ENCODE peak calls at places on chromosomes 11 and 22, in five cellular contexts. C is left lung, H is HFF-Myc, M is body of pancreas, T is heart right ventricle. U is an unnamed sample.

GRCh38 chr22:43831561-43832392 is 19.7 kb upstream of the EFCAB6 start:
- DNase-seq in T (no peak), H (no peak), M (no peak), C (no peak), U (no peak)

GRCh38 chr22:43404673-43405385 is 7.0 kb upstream of the MPPED1 start:
- DNase-seq in H (no peak), C (no peak), M (no peak), T (no peak), U (no peak)

GRCh38 chr11:85663080-85663729 is 1.7 kb downstream of the CREBZF start:
- DNase-seq in H (no peak), C (no peak), M (no peak), T (no peak), U (no peak)

GRCh38 chr22:29053048-29053702 is 8.5 kb downstream of the C22orf31 start:
- DNase-seq in M (no peak), C (no peak), T (no peak), H (no peak), U (no peak)

GRCh38 chr11:57214494-57214893 is 22.6 kb downstream of the APLNR start:
- DNase-seq in H (peak; percentile 11), M (peak; percentile 25), C (no peak), T (no peak), U (no peak)

GRCh38 chr22:47419239-47419638 is 656.8 kb downstream of the TBC1D22A start:
- DNase-seq in M (no peak), T (no peak), C (no peak), H (no peak), U (no peak)

GRCh38 chr11:112161012-112161411 is 2.9 kb downstream of the IL18 start:
- DNase-seq in C (no peak), M (no peak), H (no peak), T (no peak), U (no peak)

GRCh38 chr11:55942785-55943392 is 6.7 kb upstream of the OR5I1 start:
- DNase-seq in C (no peak), H (peak; percentile 2), M (peak; percentile 14), T (no peak), U (peak; percentile 12)

GRCh38 chr11:109320595-109320994 is 101.4 kb upstream of the C11orf87 start:
- DNase-seq in T (no peak), H (no peak), M (no peak), C (no peak), U (no peak)

GRCh38 chr11:44950625-44951472 is at the start of gene TP53I11:
- DNase-seq in M (peak; percentile 82), H (no peak), T (peak; percentile 91), C (peak; percentile 87), U (peak; percentile 79)

GRCh38 chr22:42673898-42674390 is 24.8 kb upstream of the CYB5R3 start:
- DNase-seq in M (peak; percentile 39), T (no peak), H (no peak), C (no peak), U (no peak)

GRCh38 chr11:31340903-31341572 is 28.5 kb downstream of the DCDC1 start:
- DNase-seq in C (no peak), T (no peak), M (peak; percentile 20), H (no peak), U (peak; percentile 40)

DNA sequence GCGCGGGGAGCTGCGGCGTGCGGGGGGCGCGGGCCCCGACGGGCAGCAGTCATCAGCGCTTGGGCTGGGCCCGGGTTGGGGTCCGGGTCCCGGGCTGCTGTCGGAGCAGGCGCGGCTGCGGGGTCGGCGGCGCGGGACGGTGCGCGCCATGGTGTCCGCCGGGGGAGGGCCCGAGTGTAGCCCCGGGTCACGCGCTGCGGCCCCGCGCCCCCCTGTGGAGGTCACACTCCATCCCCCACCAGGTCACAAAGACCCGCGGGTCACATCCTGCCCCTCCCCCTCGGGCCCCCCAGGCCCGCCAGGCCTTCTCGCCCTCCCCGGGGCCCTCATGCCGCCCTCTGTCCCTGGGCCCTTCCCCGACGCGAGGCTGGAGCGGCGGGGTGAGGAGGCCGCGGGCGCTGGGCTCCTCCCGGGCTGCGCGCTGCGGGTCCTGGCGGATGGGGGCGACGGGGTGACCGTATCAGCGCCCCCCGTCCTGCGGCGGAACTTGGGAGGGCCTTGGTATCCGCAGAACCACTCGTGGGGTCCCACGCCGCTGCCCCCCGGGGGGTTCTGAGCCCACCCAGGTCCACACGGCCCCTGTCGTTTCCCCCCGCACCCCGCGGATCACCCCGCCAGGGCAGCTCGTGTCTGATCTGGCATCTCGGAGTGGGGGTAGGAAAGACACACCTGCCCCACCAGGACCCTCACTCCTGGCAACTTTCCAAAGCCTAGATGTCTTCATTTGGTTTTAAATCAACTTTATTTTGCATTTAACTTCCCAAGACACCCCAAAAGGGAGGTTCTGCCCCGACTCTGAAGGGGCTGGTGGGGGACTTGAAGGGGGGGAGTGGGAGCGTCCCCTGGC is 463 bp upstream of the TTLL8 start:
- DNase-seq in H (no peak), C (no peak), M (no peak), T (no peak), U (no peak)
- H3K4me3 ChIP-seq in H (no peak overlapping the region), C (no peak overlapping the region), M (no peak overlapping the region), T (no peak overlapping the region), U (no peak overlapping the region)

GRCh38 chr11:63920870-63921417 is 4.0 kb upstream of the RCOR2 start:
- DNase-seq in C (no peak), H (no peak), T (no peak), M (no peak), U (no peak)
- H3K4me3 ChIP-seq in C (no peak overlapping the region), H (no peak overlapping the region), T (no peak overlapping the region), M (no peak overlapping the region), U (no peak overlapping the region)

GRCh38 chr22:40953446-40953845 is 2.3 kb downstream of the RBX1 start:
- DNase-seq in M (no peak), H (no peak), C (no peak), T (no peak), U (no peak)
- H3K4me3 ChIP-seq in M (no peak overlapping the region), H (peak overlapping the region; percentile 98), C (no peak overlapping the region), T (no peak overlapping the region), U (no peak overlapping the region)

GRCh38 chr22:21876486-21877176 is 9.2 kb upstream of the MAPK1 start:
- DNase-seq in H (no peak), C (no peak), T (no peak), M (no peak), U (no peak)

GRCh38 chr22:21887841-21888240 is 20.4 kb upstream of the MAPK1 start:
- DNase-seq in H (no peak), C (no peak), M (no peak), T (no peak), U (no peak)

GRCh38 chr22:21881841-21882753 is 14.7 kb upstream of the MAPK1 start:
- DNase-seq in T (no peak), M (no peak), C (no peak), H (no peak), U (no peak)
- H3K4me3 ChIP-seq in T (no peak overlapping the region), M (no peak overlapping the region), C (no peak overlapping the region), H (no peak overlapping the region), U (no peak overlapping the region)

DNA sequence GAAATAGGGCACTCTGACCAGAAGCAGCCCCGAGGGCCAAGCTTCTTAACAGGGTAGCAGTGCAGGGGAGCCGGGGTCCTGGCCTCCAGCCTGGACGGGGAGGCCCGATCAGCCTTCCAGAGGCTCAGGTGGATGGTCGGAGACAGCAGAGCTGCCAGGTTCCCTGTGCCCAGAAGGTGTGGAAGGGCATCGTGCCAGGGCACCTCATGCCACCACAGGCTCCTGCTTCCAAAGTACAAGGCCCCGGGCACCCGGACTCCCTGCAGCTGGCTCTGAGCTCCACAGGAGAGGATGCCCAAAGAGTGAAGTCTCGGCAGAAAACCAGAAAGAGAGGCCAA is 14.3 kb downstream of the EHD1 start:
- DNase-seq in H (no peak), C (no peak), M (no peak), T (no peak), U (peak; percentile 79)
- H3K4me3 ChIP-seq in H (no peak overlapping the region), C (no peak overlapping the region), M (no peak overlapping the region), T (peak overlapping the region; percentile 1), U (peak overlapping the region; percentile 2)

DNA sequence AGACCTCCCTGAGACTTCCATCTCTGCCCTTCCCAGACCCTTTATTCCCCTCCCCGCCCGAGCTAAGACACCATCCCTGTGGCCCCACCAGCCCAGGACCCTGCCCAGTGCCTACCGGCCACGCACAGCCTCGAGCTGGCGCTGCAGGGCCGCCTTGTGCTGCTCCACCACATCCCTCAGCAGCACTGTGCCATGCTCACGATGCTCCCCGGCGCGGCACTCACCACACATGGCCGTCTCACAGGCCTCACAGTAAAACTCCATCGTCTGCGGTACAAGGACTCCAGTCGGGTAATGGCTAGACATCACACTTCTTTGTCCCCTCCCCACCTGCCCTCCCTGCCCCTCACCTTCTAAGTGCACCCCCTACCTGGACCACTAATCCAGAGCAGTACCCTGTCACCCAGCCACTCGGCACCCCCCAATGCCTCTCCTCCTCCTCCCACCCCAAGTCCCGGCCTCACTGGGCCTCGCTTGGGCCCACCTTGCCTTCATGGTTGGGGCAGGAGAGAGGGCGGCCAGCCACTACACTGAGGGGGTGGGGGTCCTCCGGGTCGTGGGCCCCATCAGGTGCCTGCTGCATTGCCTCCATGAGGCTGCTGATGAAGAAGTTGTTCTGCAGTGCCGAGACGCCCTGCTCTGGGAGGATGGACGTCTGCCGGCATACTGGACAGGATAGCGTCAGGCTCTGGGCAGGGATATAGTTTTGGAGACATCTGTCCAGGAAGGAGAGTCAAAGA is 16.0 kb downstream of the TRIM3 start:
- DNase-seq in T (no peak), C (no peak), H (no peak), M (no peak), U (no peak)
- H3K4me3 ChIP-seq in T (no peak overlapping the region), C (no peak overlapping the region), H (no peak overlapping the region), M (no peak overlapping the region), U (no peak overlapping the region)

DNA sequence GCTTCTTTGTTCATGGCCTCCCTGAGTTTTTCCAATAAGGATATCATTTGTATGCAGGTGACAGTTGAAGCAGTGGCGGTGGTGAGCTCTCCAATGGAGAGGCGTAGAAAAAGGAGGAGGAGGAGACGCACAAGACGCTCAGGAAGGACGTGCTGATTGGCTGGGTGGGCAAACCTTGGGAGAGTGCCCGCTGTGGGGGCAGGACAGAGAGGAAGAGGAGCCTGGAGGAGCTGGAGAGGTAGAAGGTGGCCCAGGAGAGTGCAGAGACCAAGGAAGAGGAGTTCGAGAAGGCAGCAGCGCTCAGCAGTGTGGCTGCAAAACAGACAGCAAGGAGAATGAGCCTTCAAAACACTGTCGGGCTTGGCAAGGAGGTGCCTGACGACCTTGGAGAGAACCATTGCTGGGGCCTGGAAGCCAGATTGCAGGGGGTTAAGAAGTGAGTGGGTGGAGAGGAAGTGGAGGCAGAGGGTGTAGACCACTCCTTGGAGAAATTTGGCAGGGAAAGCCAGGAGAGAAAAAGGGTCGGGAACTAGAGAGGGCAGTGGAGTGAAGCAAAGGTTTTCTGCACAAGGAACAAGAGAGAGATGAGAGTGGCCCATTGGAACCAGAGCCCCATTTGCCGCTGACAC is 7.5 kb downstream of the CLCF1 start:
- DNase-seq in C (no peak), M (no peak), T (no peak), H (no peak), U (no peak)
- H3K4me3 ChIP-seq in C (no peak overlapping the region), M (no peak overlapping the region), T (no peak overlapping the region), H (no peak overlapping the region), U (no peak overlapping the region)